ENCODE peak calls at places on chromosomes 2 and 18, in seven cellular contexts. U is GM23338, A is Panc1, B is HL-60, V is K562, P is H1, K is endothelial cell of umbilical vein. Q is an unnamed sample.

GRCh38 chr2:113876503-113877387 is 13.1 kb upstream of the ACTR3 start:
- DNase-seq in U (peak; percentile 61), A (no peak), B (no peak), V (no peak), P (no peak), K (no peak), Q (peak; percentile 55)

GRCh38 chr18:75358928-75359327 is 68.6 kb downstream of the SMIM21 start:
- DNase-seq in U (no peak), A (no peak), B (no peak), V (no peak), P (no peak), K (no peak), Q (no peak)

GRCh38 chr2:224909885-224910517 is 132.3 kb downstream of the DOCK10 start:
- DNase-seq in U (peak; percentile 30), A (no peak), B (no peak), V (no peak), P (no peak), K (peak; percentile 49), Q (peak; percentile 67)

GRCh38 chr2:188324067-188324466 is 32.4 kb downstream of the GULP1 start:
- DNase-seq in U (no peak), A (no peak), B (no peak), V (no peak), P (no peak), K (no peak), Q (no peak)

GRCh38 chr2:140416577-140416976 is 1636.4 kb upstream of the NXPH2 start:
- DNase-seq in U (no peak), A (no peak), B (no peak), V (no peak), P (no peak), K (no peak), Q (no peak)

GRCh38 chr18:46362533-46362932 is 258.3 kb downstream of the HAUS1 start:
- DNase-seq in U (no peak), A (no peak), B (no peak), V (no peak), P (no peak), K (no peak), Q (no peak)

GRCh38 chr2:201342923-201343322 is 14.2 kb downstream of the FLACC1 start:
- DNase-seq in U (no peak), A (no peak), B (no peak), V (no peak), P (no peak), K (no peak), Q (no peak)

GRCh38 chr2:38116762-38117161 is 40.8 kb upstream of the CYP1B1 start:
- DNase-seq in U (no peak), A (no peak), B (no peak), V (no peak), P (no peak), K (no peak), Q (no peak)

GRCh38 chr2:8036366-8036765 is 645.5 kb upstream of the ID2 start:
- DNase-seq in U (no peak), A (no peak), B (no peak), V (no peak), P (no peak), K (no peak), Q (no peak)

GRCh38 chr2:235493775-235494715 is at the start of gene AGAP1:
- DNase-seq in U (peak; percentile 92), A (no peak), B (no peak), V (peak; percentile 82), P (peak; percentile 91), K (peak; percentile 83), Q (peak; percentile 89)
- TF ChIP-seq POLR2AphosphoS5 in U (no peak), A (peak; percentile 34), B (no peak), V (no peak), P (no peak), K (peak; percentile 52), Q (no peak)

DNA sequence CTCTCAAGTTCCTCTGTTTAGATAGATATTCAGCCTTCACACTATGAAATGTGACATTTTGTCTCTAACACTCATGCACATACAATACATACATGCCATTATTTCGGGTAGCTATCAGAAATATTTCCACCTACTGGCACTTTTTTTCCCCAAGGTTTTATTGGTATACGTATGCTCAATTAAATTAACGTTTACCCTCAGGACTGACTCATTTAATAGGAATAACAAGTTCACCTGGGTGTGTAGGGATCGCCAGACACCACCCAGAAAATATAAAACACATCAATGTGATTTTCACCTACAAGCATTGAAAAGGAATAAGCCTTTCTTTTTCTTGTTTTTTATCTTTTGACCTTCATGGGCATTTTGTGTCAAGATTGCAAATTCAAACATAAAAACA is 138.5 kb upstream of the EPAS1 start:
- DNase-seq in U (no peak), A (no peak), B (no peak), V (no peak), P (no peak), K (no peak), Q (no peak)
- H3K4me3 ChIP-seq in U (no peak overlapping the region), A (no peak overlapping the region), B (no peak overlapping the region), V (no peak overlapping the region), P (no peak overlapping the region), K (no peak overlapping the region), Q (no peak overlapping the region)

GRCh38 chr2:100018312-100018711 is 124.1 kb downstream of the AFF3 start:
- DNase-seq in U (no peak), A (no peak), B (no peak), V (no peak), P (no peak), K (no peak), Q (no peak)
- TF ChIP-seq POLR2AphosphoS5 in U (no peak), A (no peak), B (no peak), V (no peak), P (no peak), K (no peak), Q (no peak)

GRCh38 chr2:10884530-10885478 is 26.9 kb upstream of the KCNF1 start:
- DNase-seq in U (no peak), A (no peak), B (no peak), V (no peak), P (no peak), K (no peak), Q (no peak)
- H3K4me3 ChIP-seq in U (peak overlapping the region; percentile 32), A (no peak overlapping the region), B (no peak overlapping the region), V (no peak overlapping the region), P (no peak overlapping the region), K (no peak overlapping the region), Q (no peak overlapping the region)

GRCh38 chr18:58087928-58088722 is 44.1 kb downstream of the NEDD4L start:
- DNase-seq in U (peak; percentile 36), A (peak; percentile 35), B (no peak), V (peak; percentile 17), P (no peak), K (no peak), Q (peak; percentile 62)
- TF ChIP-seq POLR2AphosphoS5 in U (no peak), A (no peak), B (no peak), V (no peak), P (no peak), K (no peak), Q (no peak)

GRCh38 chr18:79250236-79250993 is 145.3 kb upstream of the NFATC1 start:
- DNase-seq in U (no peak), A (no peak), B (no peak), V (no peak), P (no peak), K (no peak), Q (no peak)
- H3K4me3 ChIP-seq in U (no peak overlapping the region), A (no peak overlapping the region), B (no peak overlapping the region), V (no peak overlapping the region), P (no peak overlapping the region), K (no peak overlapping the region), Q (no peak overlapping the region)

Q was measured in breast epithelium.